ENCODE peak calls at places on chromosomes 6 and 20, in four cellular contexts. C is ovary, E is uterus, P is iPS DF 6.9. Z is an unnamed sample.

GRCh38 chr6:158460602-158461092 is 99.2 kb upstream of the TMEM181 start:
- DNase-seq in P (no peak), E (no peak), C (no peak), Z (no peak)

GRCh38 chr6:5446362-5447075 is 185.2 kb downstream of the FARS2 start:
- DNase-seq in P (no peak), C (no peak), E (no peak), Z (no peak)

GRCh38 chr6:113626470-113626869 is 230.7 kb upstream of the MARCKS start:
- DNase-seq in P (no peak), E (no peak), C (no peak), Z (no peak)

GRCh38 chr6:41257369-41258195 is 28.9 kb downstream of the TREM1 start:
- DNase-seq in C (peak; percentile 57), E (peak; percentile 61), P (no peak), Z (no peak)

GRCh38 chr6:75220365-75220764 is 14.5 kb upstream of the COL12A1 start:
- DNase-seq in E (no peak), P (no peak), C (no peak), Z (no peak)

GRCh38 chr6:2949536-2950083 is 21.8 kb downstream of the SERPINB6 start:
- DNase-seq in P (no peak), E (no peak), C (no peak), Z (no peak)

GRCh38 chr20:62430871-62431447 is 3.6 kb upstream of the RBBP8NL start:
- DNase-seq in C (no peak), P (no peak), E (no peak), Z (no peak)

GRCh38 chr6:28758046-28758817 is 165.6 kb downstream of the TRIM27 start:
- DNase-seq in C (peak; percentile 64), E (no peak), P (no peak), Z (no peak)

GRCh38 chr20:4814696-4815252 is 93.1 kb downstream of the PRND start:
- DNase-seq in P (no peak), E (no peak), C (no peak), Z (no peak)

GRCh38 chr6:143940011-143940597 is 68.0 kb downstream of the PLAGL1 start:
- DNase-seq in P (no peak), E (peak; percentile 22), C (peak; percentile 47), Z (peak; percentile 21)

GRCh38 chr6:139367810-139368321 is 6.6 kb downstream of the CITED2 start:
- DNase-seq in E (no peak), C (no peak), P (no peak), Z (no peak)

GRCh38 chr6:156787569-156788492 is 10.7 kb downstream of the ARID1B start:
- DNase-seq in P (no peak), E (no peak), C (no peak), Z (no peak)

GRCh38 chr6:141077355-141078333 is 1055.1 kb upstream of the GJE1 start:
- DNase-seq in C (peak; percentile 16), P (peak; percentile 33), E (no peak), Z (no peak)

GRCh38 chr6:98759459-98759858 is 74.9 kb upstream of the POU3F2 start:
- DNase-seq in C (no peak), P (no peak), E (no peak), Z (no peak)

GRCh38 chr6:137845460-137845859 is 21.6 kb upstream of the TNFAIP3 start:
- DNase-seq in P (no peak), C (no peak), E (no peak), Z (no peak)

GRCh38 chr20:45611054-45611453 is 18.5 kb upstream of the WFDC10A start:
- DNase-seq in C (no peak), P (no peak), E (no peak), Z (no peak)

GRCh38 chr6:135217663-135218062 is 36.6 kb downstream of the MYB start:
- DNase-seq in E (no peak), C (no peak), P (no peak), Z (no peak)

GRCh38 chr6:24882835-24883555 is 52.8 kb downstream of the RIPOR2 start:
- DNase-seq in E (no peak), C (no peak), P (no peak), Z (no peak)
- H3K4me1 ChIP-seq in E (no peaks in the 10 kb centered on the region), C (no peaks in the 10 kb centered on the region), P (peaks cover 3% of the 10 kb centered on the region), Z (no peaks in the 10 kb centered on the region)

DNA sequence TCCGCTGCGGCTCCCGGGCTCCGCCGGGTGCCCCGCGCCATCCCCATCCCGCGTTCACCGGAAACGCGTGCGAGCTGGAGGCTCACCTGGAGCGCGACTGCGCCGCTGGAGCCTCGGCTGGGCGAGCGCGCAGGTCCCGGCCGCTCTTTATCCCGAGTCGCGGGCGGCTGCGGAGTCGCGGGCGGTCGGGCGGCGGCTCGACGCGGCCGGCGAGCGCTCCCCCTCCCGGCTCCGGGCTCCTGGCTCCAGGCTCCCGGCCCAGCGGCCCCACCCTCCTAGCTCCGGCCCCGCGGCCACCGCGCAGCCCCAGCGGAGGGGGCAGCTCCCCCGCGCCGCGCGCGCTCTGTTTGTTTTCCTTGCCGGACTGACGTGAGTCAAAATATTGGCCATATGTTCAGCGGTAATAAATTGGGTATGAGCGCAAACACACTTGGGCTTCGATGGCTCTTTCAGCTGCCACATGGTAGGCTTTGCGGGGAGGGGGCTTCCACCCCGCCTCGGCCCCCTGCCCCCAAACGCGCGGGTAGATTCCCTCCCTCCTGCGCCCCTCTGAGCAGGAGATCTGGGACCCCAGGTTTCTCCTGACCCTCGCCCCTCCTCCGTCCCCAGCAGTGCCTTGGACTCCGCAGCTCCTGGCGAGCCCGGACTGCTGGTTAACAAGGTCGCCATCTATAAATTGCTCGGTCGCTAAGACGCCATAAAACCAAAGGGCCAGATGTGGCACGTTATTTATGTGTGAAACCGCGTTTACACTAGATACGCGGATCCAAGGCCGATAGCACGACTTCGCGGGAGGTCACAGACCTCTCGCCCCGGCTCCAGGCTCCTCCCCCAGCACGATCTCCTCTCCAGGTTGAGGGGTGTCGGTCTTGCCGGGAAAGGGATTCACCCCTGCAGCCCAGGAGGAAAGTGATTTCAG is 8.9 kb upstream of the NKX2-2 start:
- DNase-seq in P (no peak), C (no peak), E (no peak), Z (no peak)
- H3K4me1 ChIP-seq in P (peaks cover 3% of the 10 kb centered on the region), C (no peaks in the 10 kb centered on the region), E (no peaks in the 10 kb centered on the region), Z (no peaks in the 10 kb centered on the region)

GRCh38 chr6:11209941-11210340 is 22.5 kb downstream of the NEDD9 start:
- DNase-seq in P (no peak), C (no peak), E (no peak), Z (no peak)
- H3K4me1 ChIP-seq in P (peaks cover 3% of the 10 kb centered on the region), C (no peaks in the 10 kb centered on the region), E (peaks cover 9% of the 10 kb centered on the region), Z (peaks cover 4% of the 10 kb centered on the region)

GRCh38 chr6:12034831-12035230 is 22.7 kb downstream of the HIVEP1 start:
- DNase-seq in E (no peak), P (no peak), C (no peak), Z (no peak)
- H3K4me1 ChIP-seq in E (no peaks in the 10 kb centered on the region), P (peaks cover 6% of the 10 kb centered on the region), C (peaks cover 2% of the 10 kb centered on the region), Z (peaks cover 12% of the 10 kb centered on the region)

DNA sequence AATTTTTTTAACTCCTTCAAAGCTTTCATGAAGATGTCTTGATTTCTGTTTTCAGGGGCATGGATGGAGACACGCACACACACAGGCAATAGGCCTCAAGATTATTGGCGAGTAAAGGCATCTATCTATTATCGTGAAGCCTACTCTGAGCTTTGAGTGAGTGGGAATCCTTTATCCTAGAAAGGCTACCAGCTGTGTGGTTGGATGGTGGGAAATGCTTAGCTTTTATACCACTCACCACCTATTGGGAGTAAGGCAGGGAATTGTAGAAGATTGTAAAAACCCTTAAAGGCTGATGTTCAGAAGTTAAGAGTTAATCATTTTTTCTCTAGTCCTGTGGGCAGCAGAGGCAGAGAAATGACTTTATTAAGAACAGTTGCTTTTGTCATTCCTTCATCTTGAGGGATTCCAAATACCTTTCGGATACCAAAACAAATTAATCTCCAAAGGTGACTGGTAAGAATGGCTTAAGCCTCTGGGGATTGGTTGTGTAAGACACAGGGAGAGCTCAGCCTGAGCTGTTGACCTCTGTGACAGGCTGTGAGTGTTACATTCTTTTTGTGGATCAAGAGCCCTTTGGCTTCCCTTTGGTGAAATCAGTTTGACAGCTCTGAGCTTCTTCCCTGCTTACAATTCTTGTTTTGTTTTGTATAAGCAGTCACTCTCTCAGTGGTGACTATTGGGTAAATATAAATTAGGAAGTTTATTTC is 33.6 kb downstream of the CTNNBL1 start:
- DNase-seq in E (no peak), P (no peak), C (no peak), Z (no peak)
- H3K4me1 ChIP-seq in E (no peaks in the 10 kb centered on the region), P (no peaks in the 10 kb centered on the region), C (no peaks in the 10 kb centered on the region), Z (no peaks in the 10 kb centered on the region)

GRCh38 chr6:1735239-1735803 is 125.6 kb downstream of the FOXC1 start:
- DNase-seq in E (no peak), C (no peak), P (no peak), Z (no peak)
- H3K4me1 ChIP-seq in E (no peaks in the 10 kb centered on the region), C (no peaks in the 10 kb centered on the region), P (no peaks in the 10 kb centered on the region), Z (no peaks in the 10 kb centered on the region)

DNA sequence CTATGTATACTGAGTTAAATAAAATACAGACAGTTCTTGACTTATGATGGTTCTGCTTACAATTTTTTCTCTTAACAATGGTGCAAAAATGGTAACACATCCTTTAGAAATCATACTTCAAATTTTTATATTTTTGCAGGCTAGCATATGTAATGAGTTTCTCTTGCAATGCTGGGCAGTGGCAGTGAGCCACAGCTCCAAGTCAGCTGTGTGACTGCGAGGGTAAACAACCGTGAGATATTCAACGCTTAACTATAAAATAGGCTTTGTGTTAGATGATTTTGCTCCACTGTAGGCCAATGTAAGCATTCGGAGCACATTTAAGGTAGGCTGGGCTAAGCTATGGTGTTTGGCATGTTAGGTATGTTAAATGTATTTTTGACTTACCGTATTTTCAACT is 136.1 kb downstream of the PLCB4 start:
- DNase-seq in C (no peak), E (no peak), P (no peak), Z (no peak)
- H3K4me1 ChIP-seq in C (no peaks in the 10 kb centered on the region), E (no peaks in the 10 kb centered on the region), P (peaks cover 1% of the 10 kb centered on the region), Z (no peaks in the 10 kb centered on the region)

GRCh38 chr6:35603326-35604202 is 85.2 kb downstream of the FKBP5 start:
- DNase-seq in E (no peak), C (no peak), P (no peak), Z (no peak)
- H3K4me1 ChIP-seq in E (peaks cover 28% of the 10 kb centered on the region), C (peaks cover 19% of the 10 kb centered on the region), P (peaks cover 4% of the 10 kb centered on the region), Z (peaks cover 51% of the 10 kb centered on the region)

Z was measured in tibial nerve.